ENCODE peak calls at places on chromosome X, in four cellular contexts. One of them, this sample, is unnamed.

GRCh38 chrX:134558133-134558532 is 98.2 kb downstream of the HPRT1 start:
- DNase-seq in sigmoid colon: no peak
- DNase-seq in esophagus squamous epithelium: no peak
- DNase-seq in psoas muscle: no peak
- DNase-seq in this sample: no peak

GRCh38 chrX:40095588-40096394 is 2.0 kb downstream of the BCOR start:
- DNase-seq in psoas muscle: no peak
- DNase-seq in esophagus squamous epithelium: no peak
- DNase-seq in sigmoid colon: no peak
- DNase-seq in this sample: no peak

GRCh38 chrX:12791253-12792228 is at the start of gene PRPS2:
- DNase-seq in psoas muscle: peak; percentile 59
- DNase-seq in esophagus squamous epithelium: peak; percentile 4
- DNase-seq in sigmoid colon: peak; percentile 83
- DNase-seq in this sample: peak; percentile 62

GRCh38 chrX:110863883-110864282 is 68.3 kb upstream of the CHRDL1 start:
- DNase-seq in esophagus squamous epithelium: no peak
- DNase-seq in psoas muscle: no peak
- DNase-seq in sigmoid colon: no peak
- DNase-seq in this sample: no peak

GRCh38 chrX:96835660-96836289 is 47.9 kb upstream of the RPA4 start:
- DNase-seq in sigmoid colon: no peak
- DNase-seq in psoas muscle: no peak
- DNase-seq in esophagus squamous epithelium: no peak
- DNase-seq in this sample: no peak

GRCh38 chrX:106284431-106285025 is 116.4 kb downstream of the PWWP3B start:
- DNase-seq in psoas muscle: no peak
- DNase-seq in sigmoid colon: no peak
- DNase-seq in esophagus squamous epithelium: no peak
- DNase-seq in this sample: no peak

GRCh38 chrX:103362504-103362903 is 6.2 kb downstream of the TCEAL9 start:
- DNase-seq in esophagus squamous epithelium: no peak
- DNase-seq in sigmoid colon: no peak
- DNase-seq in psoas muscle: no peak
- DNase-seq in this sample: no peak

GRCh38 chrX:78102100-78102499 is 1.9 kb upstream of the PGK1 start:
- DNase-seq in sigmoid colon: no peak
- DNase-seq in psoas muscle: no peak
- DNase-seq in esophagus squamous epithelium: no peak
- DNase-seq in this sample: no peak

GRCh38 chrX:37879692-37880091 is 32.3 kb upstream of the DYNLT3 start:
- DNase-seq in sigmoid colon: no peak
- DNase-seq in esophagus squamous epithelium: no peak
- DNase-seq in psoas muscle: no peak
- DNase-seq in this sample: no peak

GRCh38 chrX:97211070-97211469 is 327.4 kb downstream of the RPA4 start:
- DNase-seq in sigmoid colon: no peak
- DNase-seq in esophagus squamous epithelium: no peak
- DNase-seq in psoas muscle: no peak
- DNase-seq in this sample: no peak

GRCh38 chrX:108123591-108124366 is 32.2 kb downstream of the ATG4A start:
- DNase-seq in esophagus squamous epithelium: no peak
- DNase-seq in psoas muscle: no peak
- DNase-seq in sigmoid colon: no peak
- DNase-seq in this sample: peak; percentile 40

GRCh38 chrX:107730991-107731766 is 44.4 kb downstream of the TSC22D3 start:
- DNase-seq in sigmoid colon: no peak
- DNase-seq in psoas muscle: no peak
- DNase-seq in esophagus squamous epithelium: no peak
- DNase-seq in this sample: no peak

GRCh38 chrX:140928739-140929138 is 73.7 kb upstream of the SPANXB1 start:
- DNase-seq in psoas muscle: no peak
- DNase-seq in esophagus squamous epithelium: no peak
- DNase-seq in sigmoid colon: no peak
- DNase-seq in this sample: no peak

GRCh38 chrX:50751091-50751490 is 62.9 kb downstream of the SHROOM4 start:
- DNase-seq in esophagus squamous epithelium: no peak
- DNase-seq in psoas muscle: no peak
- DNase-seq in sigmoid colon: no peak
- DNase-seq in this sample: no peak

GRCh38 chrX:153657161-153657560 is 10.2 kb downstream of the DUSP9 start:
- DNase-seq in esophagus squamous epithelium: no peak
- DNase-seq in psoas muscle: no peak
- DNase-seq in sigmoid colon: peak; percentile 47
- DNase-seq in this sample: no peak

GRCh38 chrX:153659268-153659667 is 12.3 kb downstream of the DUSP9 start:
- DNase-seq in esophagus squamous epithelium: no peak
- DNase-seq in psoas muscle: no peak
- DNase-seq in sigmoid colon: no peak
- DNase-seq in this sample: no peak

GRCh38 chrX:153665726-153666306 is 7.8 kb downstream of the PNCK start:
- DNase-seq in sigmoid colon: peak; percentile 33
- DNase-seq in psoas muscle: no peak
- DNase-seq in esophagus squamous epithelium: no peak
- DNase-seq in this sample: no peak

GRCh38 chrX:153667281-153667831 is 6.3 kb downstream of the PNCK start:
- DNase-seq in sigmoid colon: peak; percentile 57
- DNase-seq in esophagus squamous epithelium: no peak
- DNase-seq in psoas muscle: no peak
- DNase-seq in this sample: no peak

DNA sequence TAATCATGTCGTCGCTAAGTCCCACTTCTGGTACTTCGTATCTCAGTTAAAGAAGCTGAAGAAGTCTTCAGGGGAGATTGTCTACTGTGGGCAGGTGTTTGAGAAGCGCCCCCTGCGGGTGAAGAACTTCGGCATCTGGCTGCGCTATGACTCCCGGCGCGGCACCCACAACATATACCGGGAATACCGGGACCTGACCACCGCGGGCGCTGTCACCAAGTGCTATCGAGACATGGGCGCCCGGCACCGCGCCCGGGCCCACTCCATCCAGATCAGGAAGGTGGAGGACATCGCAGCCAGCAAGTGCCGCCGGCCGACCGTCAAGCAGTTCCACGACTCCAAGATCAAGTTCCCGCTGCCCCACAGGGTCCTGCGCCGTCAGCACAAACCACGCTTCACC is 11.3 kb downstream of the PNCK start:
- DNase-seq in psoas muscle: peak; percentile 43
- DNase-seq in sigmoid colon: peak; percentile 71
- DNase-seq in esophagus squamous epithelium: no peak
- DNase-seq in this sample: peak; percentile 69
- H3K36me3 ChIP-seq in psoas muscle: no peaks in the 10 kb centered on the region
- H3K36me3 ChIP-seq in sigmoid colon: no peaks in the 10 kb centered on the region
- H3K36me3 ChIP-seq in esophagus squamous epithelium: no peaks in the 10 kb centered on the region
- H3K36me3 ChIP-seq in this sample: no peaks in the 10 kb centered on the region

GRCh38 chrX:152869972-152870371 is 27.9 kb upstream of the ZNF185 start:
- DNase-seq in sigmoid colon: no peak
- DNase-seq in esophagus squamous epithelium: no peak
- DNase-seq in psoas muscle: no peak
- DNase-seq in this sample: no peak
- H3K36me3 ChIP-seq in sigmoid colon: peaks cover 28% of the 10 kb centered on the region
- H3K36me3 ChIP-seq in esophagus squamous epithelium: no peaks in the 10 kb centered on the region
- H3K36me3 ChIP-seq in psoas muscle: peaks cover 29% of the 10 kb centered on the region
- H3K36me3 ChIP-seq in this sample: peaks cover 35% of the 10 kb centered on the region

GRCh38 chrX:115639481-115639880 is 78.5 kb downstream of the PLS3 start:
- DNase-seq in sigmoid colon: no peak
- DNase-seq in esophagus squamous epithelium: no peak
- DNase-seq in psoas muscle: no peak
- DNase-seq in this sample: no peak

GRCh38 chrX:115642895-115643530 is 82.0 kb downstream of the PLS3 start:
- DNase-seq in psoas muscle: no peak
- DNase-seq in sigmoid colon: peak; percentile 69
- DNase-seq in esophagus squamous epithelium: no peak
- DNase-seq in this sample: no peak

DNA sequence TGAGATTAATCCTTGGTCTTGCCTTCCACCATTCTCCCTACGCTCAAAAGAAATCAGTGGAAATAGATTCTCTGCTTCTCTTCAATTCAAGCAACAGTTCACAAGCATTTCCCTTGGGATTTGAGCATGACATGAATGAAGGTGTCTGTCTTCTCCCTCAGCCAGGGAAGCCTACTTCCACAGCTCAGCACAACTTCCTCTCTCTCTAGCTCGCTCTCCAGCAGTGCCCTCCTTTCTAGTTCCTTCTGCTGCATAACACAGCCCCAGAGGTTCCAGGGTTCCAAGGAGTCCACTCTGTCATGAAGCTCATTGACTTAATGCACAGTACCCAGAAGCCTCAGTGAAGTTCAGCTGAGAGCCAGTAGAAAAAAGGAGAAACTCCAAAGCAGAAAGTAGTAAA is 81.3 kb downstream of the PLS3 start:
- DNase-seq in esophagus squamous epithelium: no peak
- DNase-seq in sigmoid colon: no peak
- DNase-seq in psoas muscle: no peak
- DNase-seq in this sample: no peak
- H3K36me3 ChIP-seq in esophagus squamous epithelium: no peaks in the 10 kb centered on the region
- H3K36me3 ChIP-seq in sigmoid colon: peaks cover 22% of the 10 kb centered on the region
- H3K36me3 ChIP-seq in psoas muscle: peaks cover 48% of the 10 kb centered on the region
- H3K36me3 ChIP-seq in this sample: peaks cover 28% of the 10 kb centered on the region

DNA sequence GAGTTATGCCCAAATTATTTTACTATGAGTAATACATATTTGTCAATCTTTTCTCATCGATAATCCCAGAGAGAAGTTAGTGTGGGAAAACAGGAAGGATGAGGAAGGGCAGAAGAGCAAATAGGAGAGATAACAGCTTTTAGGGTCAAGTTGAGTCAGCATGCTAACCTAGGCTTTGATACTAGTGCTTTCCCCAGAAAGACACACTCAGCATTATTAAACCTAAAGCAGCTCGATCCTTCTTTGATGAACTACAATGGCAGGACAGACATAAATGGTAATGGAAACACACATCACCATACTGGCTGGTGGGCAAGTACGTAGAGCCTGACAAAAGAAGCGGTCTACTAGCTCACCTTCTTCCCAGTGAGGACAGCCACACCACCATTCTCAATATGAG is 20.5 kb downstream of the AIFM1 start:
- DNase-seq in esophagus squamous epithelium: no peak
- DNase-seq in sigmoid colon: no peak
- DNase-seq in psoas muscle: no peak
- DNase-seq in this sample: no peak
- H3K36me3 ChIP-seq in esophagus squamous epithelium: no peaks in the 10 kb centered on the region
- H3K36me3 ChIP-seq in sigmoid colon: peaks cover 44% of the 10 kb centered on the region
- H3K36me3 ChIP-seq in psoas muscle: peaks cover 76% of the 10 kb centered on the region
- H3K36me3 ChIP-seq in this sample: peaks cover 74% of the 10 kb centered on the region

DNA sequence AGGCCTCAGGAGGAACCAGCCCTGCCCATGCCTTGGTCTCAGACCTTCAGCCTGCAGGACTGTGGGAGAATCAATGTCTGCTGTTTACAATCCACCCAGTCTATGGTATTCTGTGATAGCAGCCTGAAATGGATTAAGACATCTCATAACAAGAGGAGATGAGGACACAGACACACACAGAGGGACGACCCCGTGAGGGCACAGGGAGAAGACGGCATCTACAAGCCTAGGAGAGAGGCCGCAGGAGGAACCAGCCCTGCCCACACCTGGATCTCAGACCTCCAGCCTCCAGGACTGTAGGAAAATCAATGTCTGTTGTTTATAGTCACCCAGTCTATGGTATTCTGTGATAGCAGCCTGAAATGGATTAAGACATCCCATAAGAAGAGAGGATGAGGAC is 3.3 kb downstream of the SLC25A6 start:
- DNase-seq in esophagus squamous epithelium: no peak
- DNase-seq in psoas muscle: no peak
- DNase-seq in sigmoid colon: no peak
- DNase-seq in this sample: no peak
- H3K36me3 ChIP-seq in esophagus squamous epithelium: peaks cover 58% of the 10 kb centered on the region
- H3K36me3 ChIP-seq in psoas muscle: peaks cover 76% of the 10 kb centered on the region
- H3K36me3 ChIP-seq in sigmoid colon: peaks cover 71% of the 10 kb centered on the region
- H3K36me3 ChIP-seq in this sample: peaks cover 72% of the 10 kb centered on the region

This sample was measured in heart left ventricle.